ENCODE peak calls at places on chromosomes 3 and 15, in nine cellular contexts. C is body of pancreas; U is tibial artery; W is colonic mucosa; S is fibroblast of mammary gland; Q is heart left ventricle; G is gastrocnemius medialis; L is CD8-positive, alpha-beta T cell; X is uterus. A is an unnamed sample.

GRCh38 chr3:49093853-49094767 is at the start of gene QRICH1:
- DNase-seq in C (peak), U (peak), W (peak), S (peak), Q (peak), G (peak), L (peak), X (peak), A (peak)

GRCh38 chr3:153096611-153097200 is 65.3 kb upstream of the RAP2B start:
- DNase-seq in C (no peak), U (no peak), W (peak), S (no peak), Q (no peak), G (no peak), L (no peak), X (no peak), A (no peak)

GRCh38 chr3:58567251-58567515 is 10.0 kb downstream of the FAM107A start:
- DNase-seq in C (no peak), U (no peak), W (no peak), S (no peak), Q (no peak), G (no peak), L (no peak), X (no peak), A (no peak)

GRCh38 chr3:40143283-40144090 is 166.0 kb upstream of the EIF1B start:
- DNase-seq in C (no peak), U (no peak), W (no peak), S (peak), Q (no peak), G (no peak), L (no peak), X (no peak), A (no peak)

GRCh38 chr3:135918600-135918999 is 46.9 kb upstream of the PPP2R3A start:
- DNase-seq in C (no peak), U (no peak), W (no peak), S (peak), Q (no peak), G (no peak), L (no peak), X (no peak), A (peak)

GRCh38 chr3:184005981-184006507 is 11.6 kb downstream of the ABCC5 start:
- DNase-seq in C (peak), U (peak), W (peak), S (peak), Q (peak), G (peak), L (no peak), X (no peak), A (no peak)

GRCh38 chr3:69201658-69202057 is 79.3 kb upstream of the LMOD3 start:
- DNase-seq in C (no peak), U (no peak), W (peak), S (no peak), Q (no peak), G (no peak), L (no peak), X (no peak), A (no peak)

GRCh38 chr3:171213178-171213577 is 186.7 kb upstream of the SLC2A2 start:
- DNase-seq in C (no peak), U (no peak), W (no peak), S (no peak), Q (no peak), G (no peak), L (no peak), X (no peak), A (no peak)

GRCh38 chr3:63228677-63229076 is 49.4 kb upstream of the SYNPR start:
- DNase-seq in C (peak), U (no peak), W (peak), S (peak), Q (no peak), G (no peak), L (no peak), X (no peak), A (peak)

GRCh38 chr3:125684199-125684598 is 88.9 kb upstream of the OSBPL11 start:
- DNase-seq in C (peak), U (no peak), W (no peak), S (peak), Q (no peak), G (no peak), L (no peak), X (peak), A (no peak)

GRCh38 chr3:20141306-20141705 is 44.7 kb downstream of the SGO1 start:
- DNase-seq in C (no peak), U (no peak), W (no peak), S (peak), Q (no peak), G (no peak), L (no peak), X (peak), A (no peak)
- H3K4me3 ChIP-seq in C (no peak), U (no peak), W (no peak), S (no peak), Q (no peak), G (peak), L (no peak), X (no peak), A (no peak)

DNA sequence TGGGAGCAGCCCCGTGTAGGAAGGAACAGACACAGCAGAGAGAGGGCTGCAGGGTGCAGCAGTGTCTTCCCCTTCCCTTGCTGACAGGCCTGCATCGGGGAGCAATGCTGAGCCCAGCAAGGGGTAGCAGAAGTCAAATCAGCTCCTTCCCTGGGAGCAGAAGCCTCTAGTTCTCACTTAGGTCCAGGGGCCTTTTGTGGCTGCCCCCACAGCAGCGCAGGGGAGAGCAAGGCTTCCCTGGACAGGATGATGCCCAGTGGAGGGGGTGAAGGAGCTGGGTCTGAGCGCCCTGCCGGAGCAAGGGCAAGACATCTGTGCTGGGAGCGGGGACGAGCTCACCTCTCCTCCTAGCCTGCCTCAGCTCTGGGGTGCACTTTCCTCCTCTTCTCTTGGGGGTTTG is 827 bp downstream of the PLCB2 start:
- DNase-seq in C (no peak), U (no peak), W (no peak), S (no peak), Q (no peak), G (no peak), L (no peak), X (no peak), A (no peak)
- H3K4me3 ChIP-seq in C (no peak), U (peak), W (peak), S (no peak), Q (peak), G (no peak), L (peak), X (no peak), A (no peak)

GRCh38 chr3:61896251-61896650 is 334.9 kb downstream of the PTPRG start:
- DNase-seq in C (no peak), U (no peak), W (no peak), S (no peak), Q (no peak), G (no peak), L (no peak), X (no peak), A (no peak)
- H3K4me3 ChIP-seq in C (no peak), U (no peak), W (no peak), S (no peak), Q (no peak), G (no peak), L (no peak), X (no peak), A (no peak)

DNA sequence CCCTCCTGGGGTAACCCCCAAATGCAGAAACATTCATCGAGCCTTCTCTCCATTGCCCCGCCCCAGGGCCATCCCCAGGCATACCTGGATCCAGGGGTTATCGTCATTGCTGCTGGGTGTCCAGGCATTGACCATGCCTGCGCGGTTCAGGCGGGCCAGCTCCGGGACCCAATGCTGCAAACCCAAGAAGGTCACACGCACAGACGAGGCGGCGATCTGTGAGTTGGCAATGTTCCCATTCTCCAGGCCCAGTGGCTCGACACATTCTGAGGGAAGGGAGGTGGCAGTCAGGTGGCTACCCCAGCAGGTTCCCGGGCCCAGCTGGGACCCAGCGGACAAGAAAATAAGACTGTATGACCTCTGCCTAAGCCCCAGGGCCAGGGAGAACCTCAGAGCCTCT is 6.1 kb downstream of the MFGE8 start:
- DNase-seq in C (no peak), U (no peak), W (no peak), S (no peak), Q (no peak), G (no peak), L (no peak), X (no peak), A (no peak)
- H3K4me3 ChIP-seq in C (no peak), U (peak), W (no peak), S (no peak), Q (no peak), G (no peak), L (no peak), X (no peak), A (no peak)

GRCh38 chr3:169308654-169309325 is 354.7 kb downstream of the MECOM start:
- DNase-seq in C (no peak), U (no peak), W (no peak), S (no peak), Q (no peak), G (no peak), L (no peak), X (no peak), A (no peak)

GRCh38 chr3:169303660-169304059 is 359.9 kb downstream of the MECOM start:
- DNase-seq in C (no peak), U (no peak), W (no peak), S (no peak), Q (no peak), G (no peak), L (no peak), X (no peak), A (no peak)

GRCh38 chr3:169305460-169305859 is 358.1 kb downstream of the MECOM start:
- DNase-seq in C (peak), U (no peak), W (peak), S (no peak), Q (no peak), G (no peak), L (no peak), X (no peak), A (no peak)

GRCh38 chr3:169300436-169300835 is 363.1 kb downstream of the MECOM start:
- DNase-seq in C (no peak), U (no peak), W (no peak), S (no peak), Q (no peak), G (no peak), L (no peak), X (no peak), A (no peak)

DNA sequence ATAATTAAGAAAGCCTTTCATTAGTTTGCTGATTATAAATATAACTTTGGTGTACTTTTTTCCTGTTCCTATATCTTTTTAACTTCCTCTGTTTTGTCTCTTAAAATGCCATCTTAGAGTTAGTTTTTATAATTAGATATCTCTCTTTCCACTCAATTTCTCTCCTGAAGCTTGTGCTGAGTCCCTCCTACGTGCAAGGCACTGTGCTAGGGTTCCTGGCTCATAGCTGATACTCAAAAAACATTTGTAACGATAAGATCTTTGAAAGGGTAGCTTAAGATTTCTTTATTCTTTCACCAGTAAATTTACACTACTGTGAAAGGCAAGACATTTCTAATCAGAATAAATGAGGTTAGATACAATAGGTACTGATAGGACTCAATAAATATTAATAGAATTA is 358.8 kb downstream of the MECOM start:
- DNase-seq in C (no peak), U (no peak), W (no peak), S (no peak), Q (no peak), G (no peak), L (no peak), X (no peak), A (no peak)
- H3K4me3 ChIP-seq in C (no peak), U (no peak), W (no peak), S (no peak), Q (no peak), G (no peak), L (no peak), X (no peak), A (no peak)

DNA sequence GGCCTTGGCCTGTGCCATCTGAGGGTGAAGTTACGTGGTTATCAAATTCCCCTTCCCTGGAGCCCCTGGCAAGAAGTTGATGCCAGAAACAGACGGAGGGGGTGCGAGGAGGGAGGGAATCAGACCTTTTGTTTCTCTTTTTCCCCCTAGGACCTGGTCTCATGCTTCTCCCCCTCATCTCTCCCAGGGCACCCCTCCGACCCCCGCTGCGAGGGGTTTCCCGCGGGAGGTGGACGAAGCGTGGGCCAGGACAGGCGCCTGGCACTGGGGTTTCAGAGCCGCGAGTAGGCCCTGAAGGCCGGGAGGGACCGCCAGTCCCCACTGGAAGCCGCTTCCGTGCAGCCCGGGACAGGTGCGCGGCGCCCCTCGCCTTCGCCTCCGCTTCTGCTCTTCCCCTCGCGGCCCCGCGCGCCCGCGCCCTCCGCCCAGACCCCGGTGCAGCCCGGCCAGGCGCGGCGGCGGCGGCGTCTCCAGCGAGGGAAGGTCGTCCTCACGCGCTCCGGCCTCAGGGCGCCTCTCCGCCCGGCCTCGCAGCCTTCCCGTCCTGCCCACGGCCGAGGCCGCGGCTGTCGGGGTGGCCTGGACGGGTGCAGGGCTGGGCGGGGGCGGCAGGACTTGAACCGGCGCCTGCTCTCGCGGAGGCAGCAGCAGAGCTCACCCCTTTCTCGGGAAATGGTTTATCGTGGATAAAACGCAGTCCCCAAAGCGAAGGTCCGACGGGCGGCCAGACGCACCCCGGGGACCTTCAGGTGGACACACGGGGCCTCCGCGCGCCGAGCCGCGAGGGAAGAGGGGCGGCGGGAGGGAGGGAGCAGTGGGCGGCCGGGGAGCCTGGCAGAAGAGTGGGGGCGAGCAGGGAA is 31.5 kb upstream of the ADAMTS17 start:
- DNase-seq in C (peak), U (no peak), W (no peak), S (no peak), Q (no peak), G (no peak), L (no peak), X (peak), A (no peak)
- H3K4me3 ChIP-seq in C (no peak), U (peak), W (peak), S (no peak), Q (peak), G (peak), L (peak), X (peak), A (no peak)

A was measured in AG09309.